ENCODE peak calls at places on chromosome 21, in six cellular contexts. L is GM12878, E is SK-N-SH, C is HepG2, X is GM12892, G is K562. P is an unnamed sample.

GRCh38 chr21:40276001-40276400 is 408.8 kb downstream of the PCP4 start:
- DNase-seq in X (no peak), E (no peak), G (no peak), L (no peak), C (no peak), P (no peak)

GRCh38 chr21:24023402-24023801 is 1583.9 kb downstream of the MRPL39 start:
- DNase-seq in L (no peak), C (no peak), E (peak), G (no peak), X (no peak), P (no peak)

GRCh38 chr21:29434081-29434480 is 135.4 kb downstream of the BACH1 start:
- DNase-seq in L (peak), C (no peak), E (no peak), G (no peak), X (no peak), P (no peak)

GRCh38 chr21:30680586-30680985 is 37.9 kb downstream of the KRTAP20-3 start:
- DNase-seq in X (no peak), C (no peak), E (no peak), L (no peak), G (no peak), P (no peak)

GRCh38 chr21:46551636-46552241 is 53.1 kb downstream of the S100B start:
- DNase-seq in L (no peak), E (no peak), G (no peak), C (no peak), X (no peak), P (no peak)

GRCh38 chr21:30482130-30482529 is 2.0 kb upstream of the KRTAP19-1 start:
- DNase-seq in E (no peak), C (no peak), L (no peak), G (no peak), X (no peak), P (no peak)

GRCh38 chr21:34065015-34065414 is 8.4 kb upstream of the MRPS6 start:
- DNase-seq in X (no peak), C (no peak), L (no peak), G (no peak), E (no peak), P (no peak)

GRCh38 chr21:31900121-31900895 is 27.5 kb downstream of the HUNK start:
- DNase-seq in E (no peak), L (no peak), X (no peak), C (peak), G (no peak), P (no peak)

GRCh38 chr21:46639489-46640386 is 4.3 kb downstream of the PRMT2 start:
- DNase-seq in L (no peak), E (peak), G (no peak), X (no peak), C (peak), P (no peak)

GRCh38 chr21:37658994-37659458 is 257.2 kb downstream of the KCNJ6 start:
- DNase-seq in X (no peak), E (no peak), C (no peak), G (peak), L (no peak), P (no peak)

GRCh38 chr21:25878334-25878733 is 143.6 kb downstream of the GABPA start:
- DNase-seq in X (no peak), L (no peak), G (no peak), E (no peak), C (no peak), P (no peak)

GRCh38 chr21:36005018-36005417 is 55.3 kb downstream of the SETD4 start:
- DNase-seq in C (no peak), G (peak), X (no peak), E (no peak), L (no peak), P (no peak)

GRCh38 chr21:27101533-27101932 is 134.6 kb upstream of the ADAMTS5 start:
- DNase-seq in C (no peak), E (no peak), L (no peak), X (no peak), G (no peak), P (no peak)

GRCh38 chr21:25709684-25710265 is 24.9 kb downstream of the ATP5PF start:
- DNase-seq in L (no peak), G (no peak), E (no peak), C (no peak), X (no peak), P (no peak)

GRCh38 chr21:35005077-35005476 is 44.0 kb downstream of the RUNX1 start:
- DNase-seq in E (no peak), L (no peak), G (no peak), X (no peak), C (no peak), P (no peak)

GRCh38 chr21:28127390-28127789 is 865.3 kb downstream of the LTN1 start:
- DNase-seq in E (no peak), X (no peak), C (no peak), L (no peak), G (no peak), P (no peak)

GRCh38 chr21:25857308-25858099 is 122.7 kb downstream of the GABPA start:
- DNase-seq in C (no peak), X (no peak), G (no peak), E (no peak), L (no peak), P (no peak)

GRCh38 chr21:14384453-14384852 is 1.5 kb upstream of the HSPA13 start:
- DNase-seq in E (no peak), G (no peak), L (no peak), C (no peak), X (no peak), P (no peak)

GRCh38 chr21:42227909-42228708 is 9.2 kb downstream of the ABCG1 start:
- DNase-seq in X (peak), C (peak), E (peak), G (peak), L (peak), P (peak)
- TF ChIP-seq POLR2AphosphoS5 in X (peak), C (no peak), E (no peak), G (no peak), L (no peak), P (no peak)

DNA sequence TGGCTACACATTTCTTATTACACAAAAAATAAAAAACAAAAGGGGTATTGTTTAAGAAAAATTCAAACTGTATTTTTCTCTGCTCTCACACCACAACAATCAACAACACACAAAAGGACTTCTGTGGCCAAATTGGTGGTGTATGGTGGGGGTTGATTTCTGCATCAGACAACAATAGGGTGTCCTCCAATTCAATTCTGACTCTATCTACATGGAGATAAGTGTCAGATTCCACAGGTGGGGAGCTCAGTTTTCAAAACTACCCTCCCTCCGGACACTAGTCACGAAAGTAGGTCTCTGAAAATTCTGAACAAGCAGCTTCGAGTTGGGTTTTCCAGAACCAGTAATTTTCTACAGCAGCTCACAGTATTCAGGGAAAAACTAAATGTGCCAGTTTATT is 744.9 kb upstream of the NCAM2 start:
- DNase-seq in X (no peak), L (no peak), G (no peak), E (no peak), C (no peak), P (no peak)
- TF ChIP-seq TAF1 in X (no peak), L (no peak), G (no peak), E (no peak), C (no peak), P (no peak)

GRCh38 chr21:45152265-45152746 is 77.9 kb downstream of the ADARB1 start:
- DNase-seq in E (no peak), X (peak), L (no peak), C (no peak), G (peak), P (peak)
- TF ChIP-seq POLR2AphosphoS5 in E (no peak), X (no peak), L (no peak), C (no peak), G (peak), P (no peak)

DNA sequence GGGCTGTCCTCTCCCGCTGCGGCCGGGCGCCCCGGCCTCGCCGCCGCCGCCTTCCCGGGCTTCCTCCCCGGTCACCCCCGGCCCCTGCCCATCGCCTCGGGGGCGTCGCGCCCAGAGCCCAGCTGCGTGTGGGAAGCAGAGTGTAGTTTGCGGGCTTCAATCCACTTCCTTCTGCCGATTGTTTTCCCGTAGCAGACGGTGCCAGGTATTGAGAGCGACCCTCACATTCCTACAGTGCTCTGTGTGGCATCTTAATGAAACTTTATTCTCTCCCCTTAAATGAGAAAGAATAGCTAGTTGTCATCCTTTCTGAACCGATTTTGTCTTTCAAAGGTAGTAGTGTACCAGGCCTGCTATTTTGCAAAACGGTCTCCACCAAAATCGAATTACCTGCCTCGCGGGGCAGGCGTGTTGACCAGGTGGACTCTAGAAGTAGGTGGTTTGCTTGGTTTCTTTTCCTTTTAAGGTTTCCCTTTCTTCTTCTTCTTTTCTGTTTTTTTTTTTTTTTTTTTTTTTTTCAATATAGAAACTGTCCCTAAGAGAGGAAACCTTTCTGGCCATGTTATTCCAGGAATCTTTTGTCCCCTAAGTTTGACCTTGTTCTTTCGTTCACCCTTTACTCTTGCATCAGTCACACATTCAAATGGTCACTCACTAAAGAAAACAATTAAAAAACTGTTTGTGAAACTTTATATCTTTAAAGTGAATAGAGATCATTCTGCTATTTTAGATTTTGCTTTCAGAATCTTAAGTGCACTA is 881 bp downstream of the USP25 start:
- DNase-seq in E (no peak), C (no peak), G (peak), X (peak), L (no peak), P (no peak)
- TF ChIP-seq TAF1 in E (no peak), C (no peak), G (no peak), X (no peak), L (no peak), P (no peak)

GRCh38 chr21:39071623-39072214 is 111.5 kb downstream of the PSMG1 start:
- DNase-seq in G (no peak), X (no peak), L (no peak), E (no peak), C (peak), P (no peak)
- TF ChIP-seq POLR2AphosphoS5 in G (no peak), X (no peak), L (no peak), E (no peak), C (no peak), P (no peak)

GRCh38 chr21:18902641-18903040 is 499.1 kb upstream of the TMPRSS15 start:
- DNase-seq in G (no peak), E (no peak), X (no peak), C (no peak), L (no peak), P (no peak)
- TF ChIP-seq TAF1 in G (no peak), E (no peak), X (no peak), C (no peak), L (no peak), P (no peak)